ENCODE peak calls at places on chromosomes 4 and X, in seven cellular contexts. One of them, this sample, is unnamed.

GRCh38 chrX:17022205-17022604 is 75.7 kb downstream of the REPS2 start:
- DNase-seq in KBM-7: peak
- DNase-seq in HuH-7.5: no peak
- DNase-seq in aorta: no peak
- DNase-seq in substantia nigra: no peak
- DNase-seq in effector memory CD4-positive, alpha-beta T cell: no peak
- DNase-seq in posterior vena cava: no peak
- DNase-seq in this sample: peak

GRCh38 chr4:101790521-101791188 is at the start of gene BANK1:
- DNase-seq in HuH-7.5: peak
- DNase-seq in KBM-7: peak
- DNase-seq in effector memory CD4-positive, alpha-beta T cell: no peak
- DNase-seq in posterior vena cava: peak
- DNase-seq in aorta: peak
- DNase-seq in substantia nigra: no peak
- DNase-seq in this sample: no peak

GRCh38 chr4:168766537-168767316 is 243.3 kb downstream of the CBR4 start:
- DNase-seq in HuH-7.5: no peak
- DNase-seq in effector memory CD4-positive, alpha-beta T cell: no peak
- DNase-seq in aorta: no peak
- DNase-seq in posterior vena cava: no peak
- DNase-seq in KBM-7: no peak
- DNase-seq in substantia nigra: no peak
- DNase-seq in this sample: peak

GRCh38 chrX:35015627-35016026 is 73.0 kb downstream of the FAM47B start:
- DNase-seq in substantia nigra: no peak
- DNase-seq in effector memory CD4-positive, alpha-beta T cell: no peak
- DNase-seq in KBM-7: no peak
- DNase-seq in aorta: no peak
- DNase-seq in posterior vena cava: no peak
- DNase-seq in HuH-7.5: no peak
- DNase-seq in this sample: no peak

GRCh38 chrX:134622813-134623185 is 35.5 kb downstream of the PLAC1 start:
- DNase-seq in aorta: no peak
- DNase-seq in KBM-7: no peak
- DNase-seq in posterior vena cava: no peak
- DNase-seq in substantia nigra: no peak
- DNase-seq in effector memory CD4-positive, alpha-beta T cell: no peak
- DNase-seq in HuH-7.5: no peak
- DNase-seq in this sample: peak

GRCh38 chr4:91116861-91117260 is 989.7 kb downstream of the CCSER1 start:
- DNase-seq in substantia nigra: no peak
- DNase-seq in effector memory CD4-positive, alpha-beta T cell: no peak
- DNase-seq in aorta: no peak
- DNase-seq in KBM-7: peak
- DNase-seq in HuH-7.5: no peak
- DNase-seq in posterior vena cava: no peak
- DNase-seq in this sample: peak

GRCh38 chrX:153476628-153477027 is 6.3 kb upstream of the HAUS7 start:
- DNase-seq in HuH-7.5: no peak
- DNase-seq in aorta: peak
- DNase-seq in substantia nigra: no peak
- DNase-seq in posterior vena cava: peak
- DNase-seq in effector memory CD4-positive, alpha-beta T cell: no peak
- DNase-seq in KBM-7: no peak
- DNase-seq in this sample: peak

GRCh38 chr4:172011196-172011595 is 198.0 kb downstream of the GALNTL6 start:
- DNase-seq in effector memory CD4-positive, alpha-beta T cell: no peak
- DNase-seq in HuH-7.5: no peak
- DNase-seq in KBM-7: peak
- DNase-seq in posterior vena cava: no peak
- DNase-seq in aorta: no peak
- DNase-seq in substantia nigra: no peak
- DNase-seq in this sample: no peak